ENCODE peak calls at places on chromosomes 1 and 21, in seven cellular contexts. One of them, this sample, is unnamed.

GRCh38 chr1:206608108-206608698 is 4.1 kb downstream of the EIF2D start:
- DNase-seq in HCT116: peak; percentile 21
- DNase-seq in esophagus squamous epithelium: no peak
- DNase-seq in cardiac muscle cell: peak; percentile 59
- DNase-seq in BJ: no peak
- DNase-seq in neural progenitor cell: peak; percentile 67
- DNase-seq in mammary epithelial cell: peak; percentile 33
- DNase-seq in this sample: peak; percentile 42

GRCh38 chr1:77447669-77448068 is 165.8 kb downstream of the AK5 start:
- DNase-seq in mammary epithelial cell: no peak
- DNase-seq in HCT116: no peak
- DNase-seq in esophagus squamous epithelium: no peak
- DNase-seq in neural progenitor cell: no peak
- DNase-seq in cardiac muscle cell: no peak
- DNase-seq in BJ: no peak
- DNase-seq in this sample: no peak

GRCh38 chr1:92587445-92587844 is 100.7 kb upstream of the GFI1 start:
- DNase-seq in BJ: no peak
- DNase-seq in HCT116: no peak
- DNase-seq in mammary epithelial cell: no peak
- DNase-seq in cardiac muscle cell: no peak
- DNase-seq in esophagus squamous epithelium: no peak
- DNase-seq in neural progenitor cell: no peak
- DNase-seq in this sample: no peak

GRCh38 chr1:56339786-56340465 is 239.4 kb downstream of the PLPP3 start:
- DNase-seq in HCT116: no peak
- DNase-seq in esophagus squamous epithelium: no peak
- DNase-seq in mammary epithelial cell: no peak
- DNase-seq in cardiac muscle cell: peak; percentile 41
- DNase-seq in BJ: no peak
- DNase-seq in neural progenitor cell: no peak
- DNase-seq in this sample: no peak

GRCh38 chr1:175427625-175428024 is 235.0 kb upstream of the KIAA0040 start:
- DNase-seq in mammary epithelial cell: no peak
- DNase-seq in HCT116: no peak
- DNase-seq in cardiac muscle cell: no peak
- DNase-seq in neural progenitor cell: no peak
- DNase-seq in esophagus squamous epithelium: no peak
- DNase-seq in BJ: no peak
- DNase-seq in this sample: no peak

GRCh38 chr21:33219300-33219699 is 10.4 kb upstream of the IFNAR2 start:
- DNase-seq in mammary epithelial cell: no peak
- DNase-seq in BJ: no peak
- DNase-seq in neural progenitor cell: no peak
- DNase-seq in esophagus squamous epithelium: no peak
- DNase-seq in cardiac muscle cell: no peak
- DNase-seq in HCT116: no peak
- DNase-seq in this sample: no peak

GRCh38 chr1:84621553-84621952 is 47.3 kb upstream of the CTBS start:
- DNase-seq in BJ: no peak
- DNase-seq in esophagus squamous epithelium: no peak
- DNase-seq in neural progenitor cell: no peak
- DNase-seq in cardiac muscle cell: no peak
- DNase-seq in mammary epithelial cell: no peak
- DNase-seq in HCT116: no peak
- DNase-seq in this sample: no peak

GRCh38 chr1:166080965-166081870 is 85.6 kb downstream of the FAM78B start:
- DNase-seq in BJ: no peak
- DNase-seq in esophagus squamous epithelium: no peak
- DNase-seq in mammary epithelial cell: no peak
- DNase-seq in neural progenitor cell: no peak
- DNase-seq in cardiac muscle cell: peak; percentile 3
- DNase-seq in HCT116: no peak
- DNase-seq in this sample: no peak

GRCh38 chr1:197510691-197511378 is 242.8 kb downstream of the CRB1 start:
- DNase-seq in esophagus squamous epithelium: no peak
- DNase-seq in mammary epithelial cell: no peak
- DNase-seq in neural progenitor cell: no peak
- DNase-seq in HCT116: no peak
- DNase-seq in BJ: no peak
- DNase-seq in cardiac muscle cell: no peak
- DNase-seq in this sample: no peak

GRCh38 chr1:10610901-10611600 is 136.3 kb downstream of the PEX14 start:
- DNase-seq in cardiac muscle cell: peak; percentile 55
- DNase-seq in mammary epithelial cell: no peak
- DNase-seq in neural progenitor cell: no peak
- DNase-seq in HCT116: no peak
- DNase-seq in BJ: no peak
- DNase-seq in esophagus squamous epithelium: no peak
- DNase-seq in this sample: no peak

GRCh38 chr21:36150192-36150711 is 6.4 kb upstream of the DOP1B start:
- DNase-seq in mammary epithelial cell: no peak
- DNase-seq in HCT116: no peak
- DNase-seq in cardiac muscle cell: peak; percentile 71
- DNase-seq in neural progenitor cell: no peak
- DNase-seq in BJ: no peak
- DNase-seq in esophagus squamous epithelium: no peak
- DNase-seq in this sample: no peak

GRCh38 chr21:26747216-26747615 is 98.0 kb downstream of the ADAMTS1 start:
- DNase-seq in HCT116: no peak
- DNase-seq in mammary epithelial cell: no peak
- DNase-seq in esophagus squamous epithelium: no peak
- DNase-seq in BJ: no peak
- DNase-seq in neural progenitor cell: peak; percentile 9
- DNase-seq in cardiac muscle cell: no peak
- DNase-seq in this sample: no peak

GRCh38 chr1:172724746-172725613 is 66.1 kb downstream of the FASLG start:
- DNase-seq in cardiac muscle cell: no peak
- DNase-seq in esophagus squamous epithelium: no peak
- DNase-seq in BJ: no peak
- DNase-seq in neural progenitor cell: no peak
- DNase-seq in HCT116: no peak
- DNase-seq in mammary epithelial cell: no peak
- DNase-seq in this sample: no peak

GRCh38 chr1:26833432-26834405 is 7.2 kb downstream of the ZDHHC18 start:
- DNase-seq in esophagus squamous epithelium: peak; percentile 48
- DNase-seq in HCT116: no peak
- DNase-seq in neural progenitor cell: peak; percentile 65
- DNase-seq in BJ: no peak
- DNase-seq in mammary epithelial cell: no peak
- DNase-seq in cardiac muscle cell: no peak
- DNase-seq in this sample: no peak

GRCh38 chr1:160129046-160129445 is 13.5 kb downstream of the ATP1A2 start:
- DNase-seq in HCT116: no peak
- DNase-seq in esophagus squamous epithelium: no peak
- DNase-seq in mammary epithelial cell: no peak
- DNase-seq in neural progenitor cell: no peak
- DNase-seq in BJ: no peak
- DNase-seq in cardiac muscle cell: no peak
- DNase-seq in this sample: no peak

GRCh38 chr1:111983500-111983899 is 6.0 kb downstream of the KCND3 start:
- DNase-seq in BJ: no peak
- DNase-seq in HCT116: no peak
- DNase-seq in mammary epithelial cell: no peak
- DNase-seq in esophagus squamous epithelium: no peak
- DNase-seq in neural progenitor cell: no peak
- DNase-seq in cardiac muscle cell: no peak
- DNase-seq in this sample: no peak

GRCh38 chr1:205043866-205044265 is 854 bp downstream of the CNTN2 start:
- DNase-seq in cardiac muscle cell: no peak
- DNase-seq in BJ: no peak
- DNase-seq in HCT116: no peak
- DNase-seq in neural progenitor cell: peak; percentile 53
- DNase-seq in esophagus squamous epithelium: no peak
- DNase-seq in mammary epithelial cell: no peak
- DNase-seq in this sample: no peak

GRCh38 chr1:205147191-205147590 is 25.4 kb upstream of the RBBP5 start:
- DNase-seq in esophagus squamous epithelium: no peak
- DNase-seq in cardiac muscle cell: peak; percentile 42
- DNase-seq in neural progenitor cell: no peak
- DNase-seq in HCT116: no peak
- DNase-seq in mammary epithelial cell: no peak
- DNase-seq in BJ: peak; percentile 39
- DNase-seq in this sample: peak; percentile 21

GRCh38 chr1:151502035-151502728 is 9.0 kb upstream of the CGN start:
- DNase-seq in HCT116: no peak
- DNase-seq in cardiac muscle cell: no peak
- DNase-seq in BJ: no peak
- DNase-seq in esophagus squamous epithelium: no peak
- DNase-seq in neural progenitor cell: no peak
- DNase-seq in mammary epithelial cell: no peak
- DNase-seq in this sample: no peak

GRCh38 chr1:43853161-43853921 is 80.3 kb upstream of the ARTN start:
- DNase-seq in HCT116: no peak
- DNase-seq in cardiac muscle cell: peak; percentile 89
- DNase-seq in mammary epithelial cell: peak; percentile 58
- DNase-seq in BJ: no peak
- DNase-seq in neural progenitor cell: no peak
- DNase-seq in esophagus squamous epithelium: no peak
- DNase-seq in this sample: peak; percentile 81

GRCh38 chr1:55276671-55277376 is 61.7 kb upstream of the USP24 start:
- DNase-seq in HCT116: no peak
- DNase-seq in cardiac muscle cell: no peak
- DNase-seq in mammary epithelial cell: no peak
- DNase-seq in neural progenitor cell: no peak
- DNase-seq in BJ: no peak
- DNase-seq in esophagus squamous epithelium: no peak
- DNase-seq in this sample: no peak

GRCh38 chr1:19990703-19991102 is 11.3 kb upstream of the PLA2G2A start:
- DNase-seq in BJ: no peak
- DNase-seq in neural progenitor cell: no peak
- DNase-seq in cardiac muscle cell: no peak
- DNase-seq in esophagus squamous epithelium: no peak
- DNase-seq in mammary epithelial cell: no peak
- DNase-seq in HCT116: no peak
- DNase-seq in this sample: no peak

GRCh38 chr1:19987719-19988118 is 8.3 kb upstream of the PLA2G2A start:
- DNase-seq in cardiac muscle cell: no peak
- DNase-seq in BJ: no peak
- DNase-seq in HCT116: no peak
- DNase-seq in mammary epithelial cell: no peak
- DNase-seq in neural progenitor cell: no peak
- DNase-seq in esophagus squamous epithelium: no peak
- DNase-seq in this sample: no peak

GRCh38 chr1:19988269-19989006 is 9.0 kb upstream of the PLA2G2A start:
- DNase-seq in neural progenitor cell: no peak
- DNase-seq in esophagus squamous epithelium: no peak
- DNase-seq in HCT116: no peak
- DNase-seq in BJ: no peak
- DNase-seq in mammary epithelial cell: no peak
- DNase-seq in cardiac muscle cell: peak; percentile 70
- DNase-seq in this sample: no peak
- H3K27me3 ChIP-seq in neural progenitor cell: peaks cover 14% of the 10 kb centered on the region
- H3K27me3 ChIP-seq in esophagus squamous epithelium: no peaks in the 10 kb centered on the region
- H3K27me3 ChIP-seq in HCT116: peaks cover 14% of the 10 kb centered on the region
- H3K27me3 ChIP-seq in BJ: peaks cover 4% of the 10 kb centered on the region
- H3K27me3 ChIP-seq in mammary epithelial cell: peaks cover 7% of the 10 kb centered on the region
- H3K27me3 ChIP-seq in cardiac muscle cell: peaks cover 3% of the 10 kb centered on the region
- H3K27me3 ChIP-seq in this sample: peaks cover 1% of the 10 kb centered on the region

GRCh38 chr1:37762516-37762915 is 2.4 kb downstream of the EPHA10 start:
- DNase-seq in BJ: no peak
- DNase-seq in esophagus squamous epithelium: no peak
- DNase-seq in neural progenitor cell: no peak
- DNase-seq in mammary epithelial cell: no peak
- DNase-seq in cardiac muscle cell: no peak
- DNase-seq in HCT116: no peak
- DNase-seq in this sample: no peak

GRCh38 chr1:37767488-37767887 is 2.6 kb upstream of the EPHA10 start:
- DNase-seq in neural progenitor cell: peak; percentile 24
- DNase-seq in cardiac muscle cell: no peak
- DNase-seq in esophagus squamous epithelium: no peak
- DNase-seq in BJ: no peak
- DNase-seq in mammary epithelial cell: no peak
- DNase-seq in HCT116: no peak
- DNase-seq in this sample: no peak

GRCh38 chr1:37765937-37766664 is 1.2 kb upstream of the EPHA10 start:
- DNase-seq in cardiac muscle cell: no peak
- DNase-seq in HCT116: peak; percentile 2
- DNase-seq in BJ: no peak
- DNase-seq in neural progenitor cell: peak; percentile 10
- DNase-seq in mammary epithelial cell: no peak
- DNase-seq in esophagus squamous epithelium: no peak
- DNase-seq in this sample: no peak

GRCh38 chr1:37763791-37764741 is 854 bp downstream of the EPHA10 start:
- DNase-seq in cardiac muscle cell: peak; percentile 58
- DNase-seq in HCT116: no peak
- DNase-seq in esophagus squamous epithelium: no peak
- DNase-seq in mammary epithelial cell: peak; percentile 30
- DNase-seq in BJ: no peak
- DNase-seq in neural progenitor cell: peak; percentile 95
- DNase-seq in this sample: no peak

GRCh38 chr1:37764888-37765441 is at the start of gene EPHA10:
- DNase-seq in cardiac muscle cell: no peak
- DNase-seq in mammary epithelial cell: no peak
- DNase-seq in HCT116: no peak
- DNase-seq in esophagus squamous epithelium: no peak
- DNase-seq in neural progenitor cell: peak; percentile 78
- DNase-seq in BJ: no peak
- DNase-seq in this sample: no peak
- H3K4me3 ChIP-seq in cardiac muscle cell: no peak within 1 kb of the TSS
- H3K4me3 ChIP-seq in mammary epithelial cell: no peak within 1 kb of the TSS
- H3K4me3 ChIP-seq in HCT116: no peak within 1 kb of the TSS
- H3K4me3 ChIP-seq in esophagus squamous epithelium: peak within 1 kb of the TSS; percentile 12
- H3K4me3 ChIP-seq in neural progenitor cell: peak within 1 kb of the TSS; percentile 26
- H3K4me3 ChIP-seq in BJ: no peak within 1 kb of the TSS
- H3K4me3 ChIP-seq in this sample: no peak within 1 kb of the TSS

GRCh38 chr21:45549670-45550463 is 7.6 kb upstream of the SLC19A1 start:
- DNase-seq in neural progenitor cell: no peak
- DNase-seq in BJ: no peak
- DNase-seq in mammary epithelial cell: no peak
- DNase-seq in HCT116: no peak
- DNase-seq in cardiac muscle cell: no peak
- DNase-seq in esophagus squamous epithelium: no peak
- DNase-seq in this sample: no peak
- TF ChIP-seq CTCF in neural progenitor cell: peak; percentile 8
- TF ChIP-seq CTCF in BJ: no peak
- TF ChIP-seq CTCF in mammary epithelial cell: no peak
- TF ChIP-seq CTCF in HCT116: peak; percentile 11
- TF ChIP-seq CTCF in cardiac muscle cell: no peak
- TF ChIP-seq CTCF in esophagus squamous epithelium: no peak
- TF ChIP-seq CTCF in this sample: no peak

DNA sequence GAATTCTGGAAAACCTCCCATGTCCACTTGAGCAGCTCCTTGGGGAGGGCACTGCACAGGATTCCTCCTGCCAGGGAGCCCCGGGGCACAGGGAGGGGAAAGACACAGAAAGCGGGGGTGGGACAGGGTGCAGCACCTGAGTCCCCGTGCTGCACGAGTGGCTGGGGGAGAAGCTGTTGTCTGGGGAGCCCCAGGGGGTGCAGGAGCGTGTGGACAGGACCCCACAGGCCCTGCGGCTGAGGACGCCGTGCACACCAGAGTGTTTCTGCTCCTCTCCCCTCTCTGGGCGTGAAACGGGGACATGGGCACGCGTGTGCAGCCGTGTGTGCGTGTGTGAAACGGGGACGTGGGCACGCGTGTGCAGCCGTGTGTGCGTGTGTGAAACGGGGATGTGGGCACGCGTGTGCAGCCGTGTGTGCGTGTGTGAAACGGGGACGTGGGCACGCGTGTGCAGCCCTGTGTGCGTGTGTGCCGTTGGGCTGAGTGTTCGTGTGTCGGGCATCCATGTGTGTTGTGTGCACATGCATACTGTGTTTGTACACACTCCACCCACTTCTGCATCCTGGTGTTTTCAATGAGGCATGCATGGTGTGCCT is 21.9 kb downstream of the FAAP20 start:
- DNase-seq in mammary epithelial cell: no peak
- DNase-seq in esophagus squamous epithelium: no peak
- DNase-seq in neural progenitor cell: no peak
- DNase-seq in cardiac muscle cell: no peak
- DNase-seq in HCT116: no peak
- DNase-seq in BJ: no peak
- DNase-seq in this sample: no peak
- H3K27me3 ChIP-seq in mammary epithelial cell: no peaks in the 10 kb centered on the region
- H3K27me3 ChIP-seq in esophagus squamous epithelium: no peaks in the 10 kb centered on the region
- H3K27me3 ChIP-seq in neural progenitor cell: no peaks in the 10 kb centered on the region
- H3K27me3 ChIP-seq in cardiac muscle cell: no peaks in the 10 kb centered on the region
- H3K27me3 ChIP-seq in HCT116: no peaks in the 10 kb centered on the region
- H3K27me3 ChIP-seq in BJ: no peaks in the 10 kb centered on the region
- H3K27me3 ChIP-seq in this sample: no peaks in the 10 kb centered on the region

This sample was measured in bronchial epithelial cell.